ENCODE peak calls at places on chromosomes 12 and 14, in six cellular contexts. E is T47D, F is EH, H is ureter, O is GDM1, D is T-helper 17 cell. X is an unnamed sample.
A peak's percentile ranks its signal among the peaks of the same experiment; 100 is the strongest.

GRCh38 chr14:99664636-99665273 is 19.3 kb upstream of the CYP46A1 start:
- DNase-seq in H (no peak), D (no peak), F (no peak), O (no peak), E (no peak), X (peak; percentile 62)

GRCh38 chr12:20024194-20024593 is 344.1 kb upstream of the PDE3A start:
- DNase-seq in D (no peak), F (peak; percentile 38), O (no peak), E (no peak), H (no peak), X (no peak)

GRCh38 chr14:105486974-105487448 is 325 bp downstream of the CRIP1 start:
- DNase-seq in H (peak; percentile 75), O (no peak), D (peak; percentile 60), E (no peak), F (no peak), X (peak; percentile 32)

GRCh38 chr12:109714141-109714912 is 702 bp downstream of the FAM222A start:
- DNase-seq in E (peak; percentile 86), D (peak; percentile 28), O (no peak), F (peak; percentile 53), H (peak; percentile 69), X (peak; percentile 18)

GRCh38 chr12:72189266-72189665 is 82.9 kb upstream of the TRHDE start:
- DNase-seq in H (no peak), F (no peak), E (no peak), D (no peak), O (no peak), X (no peak)

GRCh38 chr14:31578792-31579191 is 17.6 kb downstream of the NUBPL start:
- DNase-seq in E (no peak), O (no peak), F (no peak), D (no peak), H (no peak), X (no peak)

GRCh38 chr12:42735869-42736361 is 146.4 kb upstream of the PRICKLE1 start:
- DNase-seq in E (no peak), O (no peak), D (no peak), F (peak; percentile 48), H (no peak), X (no peak)

GRCh38 chr14:50001146-50001998 is 108.5 kb downstream of the ARF6 start:
- DNase-seq in F (peak; percentile 96), O (no peak), D (peak; percentile 44), E (peak; percentile 81), H (peak; percentile 76), X (peak; percentile 95)

GRCh38 chr12:109844091-109844490 is 10.9 kb upstream of the TRPV4 start:
- DNase-seq in H (no peak), F (peak; percentile 40), D (no peak), O (no peak), E (no peak), X (no peak)

GRCh38 chr14:63323148-63323547 is 4.4 kb upstream of the GPHB5 start:
- DNase-seq in H (no peak), D (no peak), E (no peak), F (no peak), O (no peak), X (no peak)

GRCh38 chr12:94678849-94679248 is 28.5 kb upstream of the TMCC3 start:
- DNase-seq in E (no peak), D (no peak), O (no peak), F (no peak), H (no peak), X (no peak)

GRCh38 chr12:103012884-103013283 is 55.4 kb downstream of the ASCL1 start:
- DNase-seq in F (no peak), E (no peak), O (no peak), D (no peak), H (no peak), X (no peak)

GRCh38 chr12:82242729-82243128 is 115.5 kb downstream of the CCDC59 start:
- DNase-seq in E (no peak), O (no peak), F (no peak), H (no peak), D (no peak), X (no peak)

GRCh38 chr12:468671-469389 is 9.1 kb downstream of the B4GALNT3 start:
- DNase-seq in E (no peak), D (no peak), H (no peak), F (no peak), O (no peak), X (no peak)

GRCh38 chr12:52401526-52401925 is 4.6 kb downstream of the KRT82 start:
- DNase-seq in E (no peak), O (no peak), D (no peak), H (no peak), F (no peak), X (no peak)

GRCh38 chr12:76942276-76942675 is 63.5 kb upstream of the CSRP2 start:
- DNase-seq in E (no peak), H (no peak), F (peak; percentile 85), D (no peak), O (no peak), X (no peak)

GRCh38 chr12:10968765-10969456 is 17.8 kb downstream of the TAS2R50 start:
- DNase-seq in H (peak; percentile 54), O (no peak), E (no peak), D (no peak), F (peak; percentile 67), X (no peak)

GRCh38 chr14:105313381-105314286 is 914 bp upstream of the PACS2 start:
- DNase-seq in E (peak; percentile 58), D (no peak), F (peak; percentile 15), H (no peak), O (no peak), X (peak; percentile 53)

GRCh38 chr14:105173901-105174894 is 5.6 kb upstream of the JAG2 start:
- DNase-seq in E (no peak), F (no peak), D (no peak), H (no peak), O (peak; percentile 89), X (no peak)

GRCh38 chr12:42326466-42327226 is 679 bp downstream of the PPHLN1 start:
- DNase-seq in O (no peak), D (no peak), E (no peak), H (no peak), F (peak; percentile 44), X (peak; percentile 41)

GRCh38 chr14:103928011-103928890 is at the start of gene TDRD9:
- DNase-seq in D (no peak), H (peak; percentile 32), E (no peak), O (no peak), F (no peak), X (no peak)

GRCh38 chr12:14962797-14963196 is 1.4 kb upstream of the ARHGDIB start:
- DNase-seq in F (no peak), D (no peak), E (no peak), O (no peak), H (no peak), X (no peak)

GRCh38 chr14:71324767-71325272 is 417.6 kb downstream of the PCNX1 start:
- DNase-seq in E (no peak), H (no peak), D (peak; percentile 15), F (peak; percentile 18), O (peak; percentile 3), X (no peak)

GRCh38 chr14:90721619-90722305 is 94.5 kb downstream of the TTC7B start:
- DNase-seq in D (no peak), H (peak; percentile 8), O (no peak), E (no peak), F (no peak), X (no peak)

GRCh38 chr12:52632656-52633055 is 14.3 kb upstream of the KRT73 start:
- DNase-seq in F (no peak), O (no peak), D (no peak), H (peak; percentile 17), E (no peak), X (no peak)

GRCh38 chr12:91219511-91219910 is 36.9 kb upstream of the DCN start:
- DNase-seq in O (no peak), F (peak; percentile 67), E (no peak), D (no peak), H (no peak), X (no peak)

GRCh38 chr12:128966411-128966810 is 113.1 kb downstream of the GLT1D1 start:
- DNase-seq in H (no peak), F (no peak), D (no peak), E (no peak), O (no peak), X (peak; percentile 51)

GRCh38 chr12:126506426-126507182 is 1441.4 kb downstream of the AACS start:
- DNase-seq in D (no peak), O (no peak), F (no peak), H (no peak), E (no peak), X (no peak)

GRCh38 chr12:67748761-67749075 is 100.2 kb downstream of the DYRK2 start:
- DNase-seq in F (no peak), H (no peak), E (no peak), O (no peak), D (no peak), X (no peak)

GRCh38 chr14:24910408-24910986 is 139.4 kb downstream of the STXBP6 start:
- DNase-seq in E (no peak), H (no peak), F (no peak), D (no peak), O (no peak), X (no peak)

GRCh38 chr12:79689477-79690155 is 1.1 kb downstream of the PAWR start:
- DNase-seq in F (peak; percentile 57), E (peak; percentile 35), H (peak; percentile 57), D (no peak), O (peak; percentile 26), X (peak; percentile 26)

GRCh38 chr14:35556548-35556947 is 22.6 kb downstream of the INSM2 start:
- DNase-seq in F (no peak), H (no peak), E (no peak), O (no peak), D (no peak), X (no peak)

GRCh38 chr14:94041551-94042346 is 15.6 kb downstream of the OTUB2 start:
- DNase-seq in D (no peak), F (peak; percentile 85), E (no peak), O (no peak), H (no peak), X (no peak)

GRCh38 chr14:65703996-65704395 is 291.5 kb downstream of the FUT8 start:
- DNase-seq in D (no peak), H (no peak), F (peak; percentile 58), O (no peak), E (no peak), X (peak; percentile 88)

GRCh38 chr12:116975779-116976393 is 65.1 kb downstream of the FBXW8 start:
- DNase-seq in H (no peak), D (no peak), E (no peak), F (peak; percentile 64), O (no peak), X (no peak)

GRCh38 chr12:89328483-89329030 is 23.7 kb downstream of the DUSP6 start:
- DNase-seq in F (no peak), H (no peak), D (no peak), E (no peak), O (no peak), X (no peak)

GRCh38 chr14:72024043-72024407 is 91.8 kb downstream of the RGS6 start:
- DNase-seq in F (peak; percentile 20), O (peak; percentile 43), E (no peak), D (no peak), H (no peak), X (no peak)

GRCh38 chr14:61573748-61574513 is 121.4 kb upstream of the HIF1A start:
- DNase-seq in H (no peak), F (peak; percentile 77), O (no peak), D (no peak), E (no peak), X (no peak)